ENCODE peak calls at places on chromosomes 7 and 10, in seven cellular contexts. K is sigmoid colon, T is stomach, V is endothelial cell of umbilical vein, P is HepG2, E is GM12891, A is spleen. Q is an unnamed sample.

GRCh38 chr10:104031631-104032030 is 54.0 kb downstream of the COL17A1 start:
- DNase-seq in K (no peak), T (no peak), V (no peak), P (no peak), E (no peak), A (no peak), Q (no peak)

GRCh38 chr10:116699049-116699782 is 43.1 kb downstream of the HSPA12A start:
- DNase-seq in K (peak; percentile 34), T (no peak), V (no peak), P (no peak), E (no peak), A (no peak), Q (no peak)

GRCh38 chr10:53063805-53064204 is 291.2 kb upstream of the MBL2 start:
- DNase-seq in K (no peak), T (no peak), V (no peak), P (no peak), E (no peak), A (no peak), Q (no peak)

GRCh38 chr10:80739328-80739727 is 201.6 kb downstream of the SH2D4B start:
- DNase-seq in K (no peak), T (no peak), V (no peak), P (no peak), E (no peak), A (no peak), Q (no peak)

GRCh38 chr7:8254667-8255066 is 7.3 kb downstream of the ICA1 start:
- DNase-seq in K (no peak), T (peak; percentile 59), V (no peak), P (no peak), E (no peak), A (no peak), Q (no peak)

GRCh38 chr7:46932656-46933424 is 649.1 kb downstream of the TNS3 start:
- DNase-seq in K (peak; percentile 80), T (no peak), V (peak; percentile 34), P (no peak), E (no peak), A (no peak), Q (no peak)

GRCh38 chr7:43077285-43077684 is 35.2 kb upstream of the HECW1 start:
- DNase-seq in K (no peak), T (no peak), V (no peak), P (no peak), E (no peak), A (no peak), Q (no peak)

GRCh38 chr7:64180989-64181388 is 26.0 kb upstream of the ZNF735 start:
- DNase-seq in K (no peak), T (no peak), V (no peak), P (no peak), E (no peak), A (no peak), Q (no peak)

GRCh38 chr10:86958109-86958830 is at the start of gene SNCG:
- DNase-seq in K (peak; percentile 65), T (peak; percentile 51), V (peak; percentile 68), P (no peak), E (no peak), A (peak; percentile 76), Q (no peak)

GRCh38 chr10:34768261-34768971 is 46.7 kb downstream of the PARD3 start:
- DNase-seq in K (peak; percentile 91), T (peak; percentile 89), V (no peak), P (no peak), E (no peak), A (no peak), Q (peak; percentile 86)

GRCh38 chr7:158023563-158024350 is 563.9 kb downstream of the PTPRN2 start:
- DNase-seq in K (peak; percentile 21), T (peak; percentile 13), V (no peak), P (no peak), E (no peak), A (peak; percentile 61), Q (no peak)

GRCh38 chr7:8201846-8202441 is 60.0 kb downstream of the ICA1 start:
- DNase-seq in K (no peak), T (no peak), V (no peak), P (no peak), E (no peak), A (no peak), Q (no peak)

GRCh38 chr10:60123172-60123571 is 216.8 kb upstream of the CCDC6 start:
- DNase-seq in K (no peak), T (no peak), V (peak; percentile 39), P (no peak), E (no peak), A (no peak), Q (no peak)

GRCh38 chr10:61793760-61794713 is 107.5 kb upstream of the ARID5B start:
- DNase-seq in K (no peak), T (no peak), V (peak; percentile 70), P (no peak), E (no peak), A (no peak), Q (no peak)

GRCh38 chr7:604038-604883 is 84.6 kb upstream of the PDGFA start:
- DNase-seq in K (peak; percentile 84), T (peak; percentile 68), V (peak; percentile 93), P (no peak), E (peak; percentile 84), A (peak; percentile 97), Q (peak; percentile 82)

GRCh38 chr10:71638087-71638576 is 81.4 kb downstream of the C10orf105 start:
- DNase-seq in K (no peak), T (peak; percentile 49), V (no peak), P (peak; percentile 93), E (no peak), A (peak; percentile 92), Q (peak; percentile 76)

GRCh38 chr7:106095634-106096033 is 16.5 kb downstream of the SYPL1 start:
- DNase-seq in K (no peak), T (no peak), V (no peak), P (no peak), E (no peak), A (no peak), Q (no peak)

GRCh38 chr10:72096115-72097000 is 8.0 kb upstream of the SPOCK2 start:
- DNase-seq in K (no peak), T (no peak), V (peak; percentile 18), P (peak; percentile 72), E (no peak), A (no peak), Q (no peak)

GRCh38 chr10:14601872-14602725 is 172.6 kb downstream of the FAM107B start:
- DNase-seq in K (no peak), T (peak; percentile 72), V (peak; percentile 76), P (peak; percentile 72), E (peak; percentile 29), A (peak; percentile 87), Q (peak; percentile 55)

GRCh38 chr7:18844735-18845134 is 272.7 kb downstream of the TWIST1 start:
- DNase-seq in K (no peak), T (no peak), V (peak; percentile 61), P (no peak), E (no peak), A (no peak), Q (no peak)

GRCh38 chr10:128078136-128078969 is 47.9 kb downstream of the MKI67 start:
- DNase-seq in K (peak; percentile 52), T (no peak), V (peak; percentile 39), P (peak; percentile 28), E (peak; percentile 50), A (peak; percentile 77), Q (peak; percentile 41)

GRCh38 chr7:156792611-156793010 is 100.4 kb downstream of the LMBR1 start:
- DNase-seq in K (no peak), T (no peak), V (no peak), P (no peak), E (no peak), A (no peak), Q (no peak)

GRCh38 chr10:35412336-35412735 is 76.0 kb downstream of the CCNY start:
- DNase-seq in K (peak; percentile 27), T (no peak), V (no peak), P (no peak), E (no peak), A (no peak), Q (no peak)

GRCh38 chr7:70523626-70524351 is 608.2 kb upstream of the GALNT17 start:
- DNase-seq in K (no peak), T (no peak), V (no peak), P (no peak), E (no peak), A (no peak), Q (peak; percentile 11)

GRCh38 chr10:71678057-71678805 is 41.3 kb downstream of the C10orf105 start:
- DNase-seq in K (no peak), T (no peak), V (no peak), P (no peak), E (no peak), A (no peak), Q (no peak)

GRCh38 chr10:112949128-112949823 is 771 bp upstream of the TCF7L2 start:
- DNase-seq in K (no peak), T (no peak), V (peak; percentile 53), P (peak; percentile 59), E (no peak), A (no peak), Q (peak; percentile 21)

GRCh38 chr10:48620719-48621118 is 15.8 kb upstream of the ARHGAP22 start:
- DNase-seq in K (no peak), T (no peak), V (no peak), P (no peak), E (no peak), A (no peak), Q (no peak)

GRCh38 chr10:19952103-19952502 is 135.9 kb downstream of the PLXDC2 start:
- DNase-seq in K (no peak), T (no peak), V (no peak), P (no peak), E (no peak), A (no peak), Q (no peak)

GRCh38 chr7:37052673-37053072 is 328.4 kb upstream of the AOAH start:
- DNase-seq in K (no peak), T (no peak), V (peak; percentile 33), P (peak; percentile 44), E (peak; percentile 20), A (no peak), Q (no peak)

GRCh38 chr10:46020871-46021553 is 9.4 kb downstream of the NCOA4 start:
- DNase-seq in K (no peak), T (no peak), V (no peak), P (peak; percentile 92), E (no peak), A (no peak), Q (no peak)

GRCh38 chr10:134743-135600 is at the start of gene ZMYND11:
- DNase-seq in K (peak; percentile 82), T (peak; percentile 67), V (peak; percentile 54), P (no peak), E (peak; percentile 68), A (peak; percentile 92), Q (peak; percentile 68)
- TF ChIP-seq POLR2AphosphoS5 in K (peak; percentile 49), T (peak; percentile 30), V (no peak), P (no peak), E (no peak), A (no peak), Q (peak; percentile 10)

GRCh38 chr7:132158841-132159240 is 417.4 kb downstream of the PLXNA4 start:
- DNase-seq in K (no peak), T (no peak), V (no peak), P (no peak), E (no peak), A (no peak), Q (no peak)
- TF ChIP-seq POLR2A in K (no peak), T (no peak), V (no peak), P (no peak), E (no peak), A (no peak), Q (no peak)

GRCh38 chr10:119520283-119520682 is 22.2 kb downstream of the RGS10 start:
- DNase-seq in K (no peak), T (no peak), V (no peak), P (no peak), E (no peak), A (peak; percentile 42), Q (no peak)
- TF ChIP-seq POLR2AphosphoS5 in K (no peak), T (no peak), V (no peak), P (no peak), E (no peak), A (no peak), Q (no peak)

GRCh38 chr10:96227206-96227605 is 44.2 kb downstream of the BLNK start:
- DNase-seq in K (no peak), T (no peak), V (no peak), P (no peak), E (no peak), A (no peak), Q (no peak)
- TF ChIP-seq POLR2A in K (no peak), T (no peak), V (no peak), P (no peak), E (no peak), A (no peak), Q (no peak)